ENCODE peak calls at places on chromosomes 12 and 14, in six cellular contexts. One of them, this sample, is unnamed. For H3K4me1, the result is how much of the 10 kb centered on the place peaks cover.

GRCh38 chr12:58583956-58584355 is 336.3 kb downstream of the LRIG3 start:
- DNase-seq in thyroid gland: no peak
- DNase-seq in prostate gland: no peak
- DNase-seq in esophagus squamous epithelium: no peak
- DNase-seq in GM23248: peak
- DNase-seq in CD4-positive, CD25-positive, alpha-beta regulatory T cell: no peak
- DNase-seq in this sample: no peak

GRCh38 chr12:2998789-2999264 is 39.6 kb downstream of the TEAD4 start:
- DNase-seq in thyroid gland: peak
- DNase-seq in prostate gland: no peak
- DNase-seq in esophagus squamous epithelium: no peak
- DNase-seq in GM23248: peak
- DNase-seq in CD4-positive, CD25-positive, alpha-beta regulatory T cell: no peak
- DNase-seq in this sample: no peak

GRCh38 chr12:131947482-131948027 is 2.2 kb upstream of the EP400 start:
- DNase-seq in thyroid gland: no peak
- DNase-seq in prostate gland: no peak
- DNase-seq in esophagus squamous epithelium: no peak
- DNase-seq in GM23248: no peak
- DNase-seq in CD4-positive, CD25-positive, alpha-beta regulatory T cell: no peak
- DNase-seq in this sample: no peak

GRCh38 chr14:63896278-63896720 is 43.5 kb downstream of the SYNE2 start:
- DNase-seq in thyroid gland: peak
- DNase-seq in prostate gland: peak
- DNase-seq in esophagus squamous epithelium: no peak
- DNase-seq in GM23248: peak
- DNase-seq in CD4-positive, CD25-positive, alpha-beta regulatory T cell: no peak
- DNase-seq in this sample: peak

GRCh38 chr12:104219361-104219892 is 3.8 kb downstream of the TXNRD1 start:
- DNase-seq in thyroid gland: no peak
- DNase-seq in prostate gland: peak
- DNase-seq in esophagus squamous epithelium: no peak
- DNase-seq in GM23248: peak
- DNase-seq in CD4-positive, CD25-positive, alpha-beta regulatory T cell: peak
- DNase-seq in this sample: no peak

GRCh38 chr12:93902736-93903562 is 225.8 kb downstream of the CRADD start:
- DNase-seq in thyroid gland: peak
- DNase-seq in prostate gland: no peak
- DNase-seq in esophagus squamous epithelium: no peak
- DNase-seq in GM23248: no peak
- DNase-seq in CD4-positive, CD25-positive, alpha-beta regulatory T cell: no peak
- DNase-seq in this sample: no peak

GRCh38 chr14:78130356-78130755 is 39.8 kb upstream of the NRXN3 start:
- DNase-seq in thyroid gland: no peak
- DNase-seq in prostate gland: no peak
- DNase-seq in esophagus squamous epithelium: no peak
- DNase-seq in GM23248: no peak
- DNase-seq in CD4-positive, CD25-positive, alpha-beta regulatory T cell: no peak
- DNase-seq in this sample: no peak

GRCh38 chr14:71713061-71713850 is 219.0 kb upstream of the RGS6 start:
- DNase-seq in thyroid gland: no peak
- DNase-seq in prostate gland: no peak
- DNase-seq in esophagus squamous epithelium: no peak
- DNase-seq in GM23248: peak
- DNase-seq in CD4-positive, CD25-positive, alpha-beta regulatory T cell: no peak
- DNase-seq in this sample: no peak

GRCh38 chr12:16349132-16349463 is 1.7 kb downstream of the MGST1 start:
- DNase-seq in thyroid gland: peak
- DNase-seq in prostate gland: peak
- DNase-seq in esophagus squamous epithelium: no peak
- DNase-seq in GM23248: peak
- DNase-seq in CD4-positive, CD25-positive, alpha-beta regulatory T cell: no peak
- DNase-seq in this sample: no peak

GRCh38 chr12:109139360-109139759 is 23.0 kb downstream of the ACACB start:
- DNase-seq in thyroid gland: no peak
- DNase-seq in prostate gland: no peak
- DNase-seq in esophagus squamous epithelium: no peak
- DNase-seq in GM23248: no peak
- DNase-seq in CD4-positive, CD25-positive, alpha-beta regulatory T cell: no peak
- DNase-seq in this sample: no peak

GRCh38 chr12:109140560-109140959 is 24.2 kb downstream of the ACACB start:
- DNase-seq in thyroid gland: no peak
- DNase-seq in prostate gland: no peak
- DNase-seq in esophagus squamous epithelium: no peak
- DNase-seq in GM23248: no peak
- DNase-seq in CD4-positive, CD25-positive, alpha-beta regulatory T cell: no peak
- DNase-seq in this sample: no peak

GRCh38 chr12:109134186-109134917 is 18.0 kb downstream of the ACACB start:
- DNase-seq in thyroid gland: peak
- DNase-seq in prostate gland: no peak
- DNase-seq in esophagus squamous epithelium: no peak
- DNase-seq in GM23248: peak
- DNase-seq in CD4-positive, CD25-positive, alpha-beta regulatory T cell: no peak
- DNase-seq in this sample: no peak

GRCh38 chr12:109139791-109140190 is 23.4 kb downstream of the ACACB start:
- DNase-seq in thyroid gland: no peak
- DNase-seq in prostate gland: no peak
- DNase-seq in esophagus squamous epithelium: no peak
- DNase-seq in GM23248: no peak
- DNase-seq in CD4-positive, CD25-positive, alpha-beta regulatory T cell: no peak
- DNase-seq in this sample: no peak

GRCh38 chr12:109137055-109137454 is 20.7 kb downstream of the ACACB start:
- DNase-seq in thyroid gland: no peak
- DNase-seq in prostate gland: no peak
- DNase-seq in esophagus squamous epithelium: no peak
- DNase-seq in GM23248: no peak
- DNase-seq in CD4-positive, CD25-positive, alpha-beta regulatory T cell: no peak
- DNase-seq in this sample: no peak
- H3K4me1 ChIP-seq in thyroid gland: under half
- H3K4me1 ChIP-seq in prostate gland: under half
- H3K4me1 ChIP-seq in esophagus squamous epithelium: under half
- H3K4me1 ChIP-seq in GM23248: under half
- H3K4me1 ChIP-seq in CD4-positive, CD25-positive, alpha-beta regulatory T cell: under half
- H3K4me1 ChIP-seq in this sample: under half

DNA sequence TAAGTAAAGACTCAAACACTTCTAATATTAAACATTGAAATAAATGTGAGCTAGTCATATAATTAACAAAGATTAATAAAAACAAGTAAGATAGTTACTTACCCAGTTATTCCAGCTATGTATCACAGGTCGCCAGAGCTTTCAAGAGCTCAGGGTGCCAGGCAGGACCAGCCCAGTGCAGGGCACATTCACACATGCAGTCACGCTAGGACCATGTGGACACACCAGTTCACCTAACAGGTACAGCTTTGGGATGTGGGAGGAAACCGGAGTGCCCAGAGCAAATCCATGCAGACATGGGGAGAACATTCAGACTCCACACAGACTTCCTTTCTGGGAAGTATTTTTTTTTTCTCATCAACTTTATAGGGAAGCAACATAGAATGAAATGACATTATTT is 39.3 kb upstream of the KCNA1 start:
- DNase-seq in thyroid gland: no peak
- DNase-seq in prostate gland: no peak
- DNase-seq in esophagus squamous epithelium: no peak
- DNase-seq in GM23248: no peak
- DNase-seq in CD4-positive, CD25-positive, alpha-beta regulatory T cell: no peak
- DNase-seq in this sample: no peak
- H3K4me3 ChIP-seq in thyroid gland: no peak
- H3K4me3 ChIP-seq in prostate gland: no peak
- H3K4me3 ChIP-seq in esophagus squamous epithelium: no peak
- H3K4me3 ChIP-seq in GM23248: no peak
- H3K4me3 ChIP-seq in CD4-positive, CD25-positive, alpha-beta regulatory T cell: no peak
- H3K4me3 ChIP-seq in this sample: no peak

GRCh38 chr12:52185400-52185967 is 6.3 kb downstream of the KRT80 start:
- DNase-seq in thyroid gland: no peak
- DNase-seq in prostate gland: no peak
- DNase-seq in esophagus squamous epithelium: no peak
- DNase-seq in GM23248: no peak
- DNase-seq in CD4-positive, CD25-positive, alpha-beta regulatory T cell: no peak
- DNase-seq in this sample: no peak
- H3K4me1 ChIP-seq in thyroid gland: under half
- H3K4me1 ChIP-seq in prostate gland: under half
- H3K4me1 ChIP-seq in esophagus squamous epithelium: half or more
- H3K4me1 ChIP-seq in GM23248: under half
- H3K4me1 ChIP-seq in CD4-positive, CD25-positive, alpha-beta regulatory T cell: under half
- H3K4me1 ChIP-seq in this sample: under half

DNA sequence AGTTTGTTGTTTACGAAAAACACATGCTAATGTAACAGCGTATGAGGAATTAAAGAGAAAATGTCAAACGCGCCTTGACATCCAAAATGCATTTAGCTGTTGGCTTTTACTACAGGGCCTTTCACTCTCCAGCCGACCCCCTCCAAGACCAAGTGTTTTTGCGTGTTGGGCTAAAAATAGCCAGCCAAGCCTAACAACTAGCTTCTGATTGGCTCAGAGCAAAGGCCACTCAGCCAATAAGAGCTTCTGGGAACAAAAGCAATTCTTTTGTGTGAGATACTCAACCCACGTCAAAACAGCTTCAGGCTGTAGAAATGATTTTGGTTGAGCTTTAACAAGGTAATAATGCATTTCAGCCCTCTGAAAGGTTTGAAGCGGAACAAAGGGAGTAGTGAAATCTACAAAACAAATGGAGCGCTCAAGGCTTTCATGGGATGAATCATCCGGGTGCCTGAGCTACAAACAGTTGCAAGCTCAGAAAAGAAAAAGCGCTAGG is 198.7 kb upstream of the DCN start:
- DNase-seq in thyroid gland: peak
- DNase-seq in prostate gland: peak
- DNase-seq in esophagus squamous epithelium: no peak
- DNase-seq in GM23248: peak
- DNase-seq in CD4-positive, CD25-positive, alpha-beta regulatory T cell: peak
- DNase-seq in this sample: peak
- H3K4me3 ChIP-seq in thyroid gland: peak
- H3K4me3 ChIP-seq in prostate gland: peak
- H3K4me3 ChIP-seq in esophagus squamous epithelium: peak
- H3K4me3 ChIP-seq in GM23248: peak
- H3K4me3 ChIP-seq in CD4-positive, CD25-positive, alpha-beta regulatory T cell: peak
- H3K4me3 ChIP-seq in this sample: peak

DNA sequence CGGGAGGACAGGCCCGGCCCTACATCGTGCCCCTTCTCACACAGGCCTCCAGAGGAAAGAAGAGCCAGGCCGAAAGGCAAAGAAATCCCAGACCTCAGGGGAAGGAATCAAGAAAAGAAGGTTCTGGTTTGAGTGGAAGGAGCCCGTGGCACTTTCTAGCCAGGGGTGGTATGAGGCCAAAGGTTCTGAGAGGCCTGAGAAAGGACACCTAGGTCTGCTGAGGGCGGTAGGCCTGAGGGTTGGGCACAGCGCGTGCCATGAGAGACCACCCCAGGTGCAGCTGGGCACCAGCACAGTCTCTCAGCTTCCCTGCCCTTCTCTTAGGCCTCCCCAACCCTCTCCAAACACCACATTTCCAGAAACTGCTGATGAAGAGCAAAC is 185.0 kb downstream of the ZFP36L1 start:
- DNase-seq in thyroid gland: no peak
- DNase-seq in prostate gland: no peak
- DNase-seq in esophagus squamous epithelium: no peak
- DNase-seq in GM23248: no peak
- DNase-seq in CD4-positive, CD25-positive, alpha-beta regulatory T cell: no peak
- DNase-seq in this sample: no peak
- H3K4me1 ChIP-seq in thyroid gland: under half
- H3K4me1 ChIP-seq in prostate gland: under half
- H3K4me1 ChIP-seq in esophagus squamous epithelium: half or more
- H3K4me1 ChIP-seq in GM23248: under half
- H3K4me1 ChIP-seq in CD4-positive, CD25-positive, alpha-beta regulatory T cell: under half
- H3K4me1 ChIP-seq in this sample: under half

GRCh38 chr14:24398298-24398942 is 383 bp upstream of the NYNRIN start:
- DNase-seq in thyroid gland: no peak
- DNase-seq in prostate gland: no peak
- DNase-seq in esophagus squamous epithelium: no peak
- DNase-seq in GM23248: no peak
- DNase-seq in CD4-positive, CD25-positive, alpha-beta regulatory T cell: no peak
- DNase-seq in this sample: no peak

GRCh38 chr14:24399981-24400718 is 1.3 kb downstream of the NYNRIN start:
- DNase-seq in thyroid gland: no peak
- DNase-seq in prostate gland: no peak
- DNase-seq in esophagus squamous epithelium: no peak
- DNase-seq in GM23248: no peak
- DNase-seq in CD4-positive, CD25-positive, alpha-beta regulatory T cell: no peak
- DNase-seq in this sample: no peak

GRCh38 chr14:24395609-24396580 is 2.9 kb upstream of the NYNRIN start:
- DNase-seq in thyroid gland: peak
- DNase-seq in prostate gland: peak
- DNase-seq in esophagus squamous epithelium: no peak
- DNase-seq in GM23248: peak
- DNase-seq in CD4-positive, CD25-positive, alpha-beta regulatory T cell: no peak
- DNase-seq in this sample: no peak

GRCh38 chr14:24398943-24399801 is at the start of gene NYNRIN:
- DNase-seq in thyroid gland: peak
- DNase-seq in prostate gland: no peak
- DNase-seq in esophagus squamous epithelium: no peak
- DNase-seq in GM23248: peak
- DNase-seq in CD4-positive, CD25-positive, alpha-beta regulatory T cell: peak
- DNase-seq in this sample: peak

DNA sequence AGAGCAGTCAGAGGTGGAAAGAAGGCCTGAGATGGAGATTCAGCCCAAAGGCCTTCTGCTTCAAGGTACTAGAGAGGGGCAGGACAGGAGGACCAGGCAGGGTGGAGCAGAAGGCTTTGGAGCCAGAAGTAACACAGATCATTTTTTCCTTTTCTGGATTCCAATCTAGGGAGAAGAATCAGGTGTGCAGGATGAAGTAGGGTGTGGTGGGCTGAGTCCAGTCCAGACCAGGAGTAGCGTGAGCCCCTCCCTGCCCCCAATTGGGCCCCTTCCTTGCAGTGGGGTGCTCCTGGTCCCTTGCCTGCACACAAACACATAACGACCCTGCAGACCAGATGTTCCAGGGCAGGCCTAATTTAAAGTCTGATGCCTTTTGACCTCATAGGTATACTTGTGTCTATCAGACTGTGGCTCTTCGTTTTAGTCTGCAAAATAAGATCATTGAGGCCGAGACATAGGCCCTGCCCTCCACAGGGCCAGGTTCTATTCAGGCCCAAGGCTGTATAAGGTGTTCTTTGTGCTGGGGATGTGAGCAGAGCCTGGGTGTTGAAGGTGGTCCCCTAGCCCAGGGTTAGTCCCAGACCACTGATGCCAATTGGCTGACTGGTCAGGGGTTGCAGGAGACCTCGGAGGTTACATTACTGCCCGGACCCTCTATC is 1.0 kb upstream of the NYNRIN start:
- DNase-seq in thyroid gland: no peak
- DNase-seq in prostate gland: no peak
- DNase-seq in esophagus squamous epithelium: no peak
- DNase-seq in GM23248: no peak
- DNase-seq in CD4-positive, CD25-positive, alpha-beta regulatory T cell: no peak
- DNase-seq in this sample: no peak
- H3K4me3 ChIP-seq in thyroid gland: no peak
- H3K4me3 ChIP-seq in prostate gland: no peak
- H3K4me3 ChIP-seq in esophagus squamous epithelium: peak
- H3K4me3 ChIP-seq in GM23248: no peak
- H3K4me3 ChIP-seq in CD4-positive, CD25-positive, alpha-beta regulatory T cell: no peak
- H3K4me3 ChIP-seq in this sample: no peak

This sample was measured in HAP-1.